ENCODE peak calls at places on chromosomes 2 and 18, in five cellular contexts. One of them, this sample, is unnamed.
A peak's percentile ranks its signal among the peaks of the same experiment; 100 is the strongest.

GRCh38 chr2:182318466-182319309 is 108.1 kb downstream of the PDE1A start:
- DNase-seq in mucosa of gallbladder: no peak
- DNase-seq in HL-60: no peak
- DNase-seq in anterior cingulate cortex: no peak
- DNase-seq in cardiac fibroblast: peak; percentile 42
- DNase-seq in this sample: no peak

GRCh38 chr2:217943379-217944321 is 59.1 kb downstream of the TNS1 start:
- DNase-seq in mucosa of gallbladder: peak; percentile 81
- DNase-seq in HL-60: no peak
- DNase-seq in anterior cingulate cortex: peak; percentile 73
- DNase-seq in cardiac fibroblast: peak; percentile 75
- DNase-seq in this sample: peak; percentile 90

GRCh38 chr2:169001116-169001815 is 29.9 kb downstream of the ABCB11 start:
- DNase-seq in mucosa of gallbladder: no peak
- DNase-seq in HL-60: no peak
- DNase-seq in anterior cingulate cortex: no peak
- DNase-seq in cardiac fibroblast: peak; percentile 89
- DNase-seq in this sample: no peak

GRCh38 chr2:167756427-167756826 is 491.0 kb downstream of the STK39 start:
- DNase-seq in mucosa of gallbladder: no peak
- DNase-seq in HL-60: no peak
- DNase-seq in anterior cingulate cortex: no peak
- DNase-seq in cardiac fibroblast: peak; percentile 37
- DNase-seq in this sample: no peak

GRCh38 chr18:36688020-36688965 is 140.5 kb downstream of the TPGS2 start:
- DNase-seq in mucosa of gallbladder: peak; percentile 69
- DNase-seq in HL-60: peak; percentile 23
- DNase-seq in anterior cingulate cortex: peak; percentile 37
- DNase-seq in cardiac fibroblast: peak; percentile 79
- DNase-seq in this sample: peak; percentile 67

GRCh38 chr2:137525644-137526190 is 438.6 kb upstream of the HNMT start:
- DNase-seq in mucosa of gallbladder: no peak
- DNase-seq in HL-60: no peak
- DNase-seq in anterior cingulate cortex: no peak
- DNase-seq in cardiac fibroblast: no peak
- DNase-seq in this sample: no peak

GRCh38 chr2:213644926-213645325 is 360.7 kb downstream of the SPAG16 start:
- DNase-seq in mucosa of gallbladder: no peak
- DNase-seq in HL-60: no peak
- DNase-seq in anterior cingulate cortex: no peak
- DNase-seq in cardiac fibroblast: no peak
- DNase-seq in this sample: no peak

GRCh38 chr2:14781148-14781547 is 148.6 kb downstream of the LRATD1 start:
- DNase-seq in mucosa of gallbladder: no peak
- DNase-seq in HL-60: no peak
- DNase-seq in anterior cingulate cortex: no peak
- DNase-seq in cardiac fibroblast: no peak
- DNase-seq in this sample: no peak

GRCh38 chr18:54716586-54716985 is 111.7 kb upstream of the RAB27B start:
- DNase-seq in mucosa of gallbladder: no peak
- DNase-seq in HL-60: no peak
- DNase-seq in anterior cingulate cortex: no peak
- DNase-seq in cardiac fibroblast: no peak
- DNase-seq in this sample: no peak

GRCh38 chr2:65267008-65267407 is 39.4 kb downstream of the ACTR2 start:
- DNase-seq in mucosa of gallbladder: no peak
- DNase-seq in HL-60: no peak
- DNase-seq in anterior cingulate cortex: no peak
- DNase-seq in cardiac fibroblast: no peak
- DNase-seq in this sample: no peak

GRCh38 chr2:144390424-144391020 is 129.4 kb downstream of the ZEB2 start:
- DNase-seq in mucosa of gallbladder: no peak
- DNase-seq in HL-60: no peak
- DNase-seq in anterior cingulate cortex: no peak
- DNase-seq in cardiac fibroblast: no peak
- DNase-seq in this sample: no peak

GRCh38 chr2:138094031-138094430 is 129.8 kb downstream of the HNMT start:
- DNase-seq in mucosa of gallbladder: no peak
- DNase-seq in HL-60: no peak
- DNase-seq in anterior cingulate cortex: no peak
- DNase-seq in cardiac fibroblast: no peak
- DNase-seq in this sample: no peak

GRCh38 chr2:216294305-216294704 is 78.0 kb downstream of the MARCHF4 start:
- DNase-seq in mucosa of gallbladder: no peak
- DNase-seq in HL-60: no peak
- DNase-seq in anterior cingulate cortex: no peak
- DNase-seq in cardiac fibroblast: no peak
- DNase-seq in this sample: no peak

GRCh38 chr2:33525666-33526065 is 49.2 kb downstream of the RASGRP3 start:
- DNase-seq in mucosa of gallbladder: no peak
- DNase-seq in HL-60: no peak
- DNase-seq in anterior cingulate cortex: no peak
- DNase-seq in cardiac fibroblast: no peak
- DNase-seq in this sample: no peak